ENCODE peak calls at places on chromosomes 1 and 21, in four cellular contexts. One of them, this sample, is unnamed.
A peak's percentile ranks its signal among the peaks of the same experiment; 100 is the strongest.

GRCh38 chr1:119225831-119226230 is 85.4 kb upstream of the WARS2 start:
- DNase-seq in cardiac muscle cell: no peak
- DNase-seq in lower lobe of right lung: no peak
- DNase-seq in HCT116: no peak
- DNase-seq in this sample: no peak

GRCh38 chr1:116334015-116334547 is 39.0 kb upstream of the ATP1A1 start:
- DNase-seq in cardiac muscle cell: peak; percentile 55
- DNase-seq in lower lobe of right lung: peak; percentile 56
- DNase-seq in HCT116: no peak
- DNase-seq in this sample: peak; percentile 76

GRCh38 chr1:93692983-93693591 is 11.4 kb upstream of the BCAR3 start:
- DNase-seq in cardiac muscle cell: peak; percentile 51
- DNase-seq in lower lobe of right lung: no peak
- DNase-seq in HCT116: peak; percentile 89
- DNase-seq in this sample: no peak

GRCh38 chr1:32872189-32872898 is 1.6 kb upstream of the FNDC5 start:
- DNase-seq in cardiac muscle cell: peak; percentile 68
- DNase-seq in lower lobe of right lung: peak; percentile 67
- DNase-seq in HCT116: no peak
- DNase-seq in this sample: no peak

GRCh38 chr1:41791667-41792484 is 126.8 kb downstream of the HIVEP3 start:
- DNase-seq in cardiac muscle cell: no peak
- DNase-seq in lower lobe of right lung: no peak
- DNase-seq in HCT116: no peak
- DNase-seq in this sample: no peak

GRCh38 chr1:66207484-66207883 is 326.5 kb upstream of the SGIP1 start:
- DNase-seq in cardiac muscle cell: peak; percentile 41
- DNase-seq in lower lobe of right lung: no peak
- DNase-seq in HCT116: no peak
- DNase-seq in this sample: no peak

GRCh38 chr1:38047603-38048146 is 1.1 kb upstream of the POU3F1 start:
- DNase-seq in cardiac muscle cell: peak; percentile 42
- DNase-seq in lower lobe of right lung: no peak
- DNase-seq in HCT116: no peak
- DNase-seq in this sample: no peak

GRCh38 chr1:98277111-98277510 is 356.3 kb upstream of the DPYD start:
- DNase-seq in cardiac muscle cell: peak; percentile 52
- DNase-seq in lower lobe of right lung: no peak
- DNase-seq in HCT116: no peak
- DNase-seq in this sample: no peak

GRCh38 chr21:15112858-15113257 is 48.1 kb upstream of the NRIP1 start:
- DNase-seq in cardiac muscle cell: no peak
- DNase-seq in lower lobe of right lung: no peak
- DNase-seq in HCT116: no peak
- DNase-seq in this sample: no peak

GRCh38 chr1:36206323-36206858 is 17.9 kb upstream of the THRAP3 start:
- DNase-seq in cardiac muscle cell: no peak
- DNase-seq in lower lobe of right lung: no peak
- DNase-seq in HCT116: no peak
- DNase-seq in this sample: peak; percentile 24

GRCh38 chr21:46124926-46125845 is 27.3 kb downstream of the COL6A2 start:
- DNase-seq in cardiac muscle cell: no peak
- DNase-seq in lower lobe of right lung: peak; percentile 40
- DNase-seq in HCT116: no peak
- DNase-seq in this sample: peak; percentile 61

GRCh38 chr1:56494306-56494705 is 85.1 kb downstream of the PLPP3 start:
- DNase-seq in cardiac muscle cell: no peak
- DNase-seq in lower lobe of right lung: no peak
- DNase-seq in HCT116: no peak
- DNase-seq in this sample: no peak

GRCh38 chr1:16187748-16188401 is 24.6 kb downstream of the ARHGEF19 start:
- DNase-seq in cardiac muscle cell: peak; percentile 87
- DNase-seq in lower lobe of right lung: peak; percentile 81
- DNase-seq in HCT116: no peak
- DNase-seq in this sample: peak; percentile 87

GRCh38 chr1:185156321-185156853 is 366 bp downstream of the TRMT1L start:
- DNase-seq in cardiac muscle cell: no peak
- DNase-seq in lower lobe of right lung: no peak
- DNase-seq in HCT116: no peak
- DNase-seq in this sample: no peak

GRCh38 chr1:67555487-67556296 is 125.5 kb upstream of the SERBP1 start:
- DNase-seq in cardiac muscle cell: no peak
- DNase-seq in lower lobe of right lung: no peak
- DNase-seq in HCT116: no peak
- DNase-seq in this sample: no peak

GRCh38 chr1:206631085-206631509 is 4.2 kb upstream of the DYRK3 start:
- DNase-seq in cardiac muscle cell: peak; percentile 96
- DNase-seq in lower lobe of right lung: no peak
- DNase-seq in HCT116: peak; percentile 88
- DNase-seq in this sample: no peak

GRCh38 chr1:93076268-93076667 is 2.8 kb upstream of the MTF2 start:
- DNase-seq in cardiac muscle cell: no peak
- DNase-seq in lower lobe of right lung: no peak
- DNase-seq in HCT116: no peak
- DNase-seq in this sample: no peak

GRCh38 chr1:61253059-61253735 is 170.8 kb downstream of the NFIA start:
- DNase-seq in cardiac muscle cell: peak; percentile 83
- DNase-seq in lower lobe of right lung: peak; percentile 74
- DNase-seq in HCT116: no peak
- DNase-seq in this sample: no peak

GRCh38 chr1:167439301-167439988 is 78.9 kb downstream of the CD247 start:
- DNase-seq in cardiac muscle cell: peak; percentile 44
- DNase-seq in lower lobe of right lung: no peak
- DNase-seq in HCT116: no peak
- DNase-seq in this sample: no peak

GRCh38 chr1:193009501-193009900 is 49.7 kb downstream of the UCHL5 start:
- DNase-seq in cardiac muscle cell: no peak
- DNase-seq in lower lobe of right lung: no peak
- DNase-seq in HCT116: no peak
- DNase-seq in this sample: no peak

GRCh38 chr21:30268608-30269197 is 14.0 kb downstream of the KRTAP24-1 start:
- DNase-seq in cardiac muscle cell: peak; percentile 3
- DNase-seq in lower lobe of right lung: no peak
- DNase-seq in HCT116: no peak
- DNase-seq in this sample: no peak

GRCh38 chr1:240559781-240560180 is 52.2 kb downstream of the GREM2 start:
- DNase-seq in cardiac muscle cell: peak; percentile 9
- DNase-seq in lower lobe of right lung: no peak
- DNase-seq in HCT116: no peak
- DNase-seq in this sample: no peak

GRCh38 chr1:214362188-214362882 is 81.4 kb downstream of the SMYD2 start:
- DNase-seq in cardiac muscle cell: peak; percentile 89
- DNase-seq in lower lobe of right lung: no peak
- DNase-seq in HCT116: no peak
- DNase-seq in this sample: no peak

GRCh38 chr1:229714964-229715603 is 89.0 kb downstream of the URB2 start:
- DNase-seq in cardiac muscle cell: peak; percentile 15
- DNase-seq in lower lobe of right lung: no peak
- DNase-seq in HCT116: peak; percentile 37
- DNase-seq in this sample: no peak

GRCh38 chr1:214427871-214428277 is 123.5 kb downstream of the PTPN14 start:
- DNase-seq in cardiac muscle cell: peak; percentile 74
- DNase-seq in lower lobe of right lung: no peak
- DNase-seq in HCT116: peak; percentile 77
- DNase-seq in this sample: no peak

GRCh38 chr1:203769505-203770343 is 4.7 kb downstream of the LAX1 start:
- DNase-seq in cardiac muscle cell: peak; percentile 96
- DNase-seq in lower lobe of right lung: peak; percentile 80
- DNase-seq in HCT116: no peak
- DNase-seq in this sample: peak; percentile 86

GRCh38 chr1:162878000-162878596 is 17.1 kb upstream of the CCDC190 start:
- DNase-seq in cardiac muscle cell: peak; percentile 90
- DNase-seq in lower lobe of right lung: no peak
- DNase-seq in HCT116: peak; percentile 68
- DNase-seq in this sample: no peak

GRCh38 chr1:12339861-12340557 is 110.2 kb downstream of the VPS13D start:
- DNase-seq in cardiac muscle cell: peak; percentile 17
- DNase-seq in lower lobe of right lung: no peak
- DNase-seq in HCT116: no peak
- DNase-seq in this sample: no peak

GRCh38 chr1:218718977-218719376 is 373.8 kb downstream of the TGFB2 start:
- DNase-seq in cardiac muscle cell: no peak
- DNase-seq in lower lobe of right lung: no peak
- DNase-seq in HCT116: no peak
- DNase-seq in this sample: no peak

GRCh38 chr1:6098303-6099215 is 52.9 kb downstream of the KCNAB2 start:
- DNase-seq in cardiac muscle cell: peak; percentile 92
- DNase-seq in lower lobe of right lung: peak; percentile 28
- DNase-seq in HCT116: no peak
- DNase-seq in this sample: peak; percentile 52

GRCh38 chr1:147598631-147599361 is 57.5 kb downstream of the BCL9 start:
- DNase-seq in cardiac muscle cell: peak; percentile 21
- DNase-seq in lower lobe of right lung: peak; percentile 66
- DNase-seq in HCT116: no peak
- DNase-seq in this sample: peak; percentile 91

GRCh38 chr1:231272880-231273279 is 31.9 kb downstream of the GNPAT start:
- DNase-seq in cardiac muscle cell: peak; percentile 34
- DNase-seq in lower lobe of right lung: peak; percentile 66
- DNase-seq in HCT116: no peak
- DNase-seq in this sample: no peak

GRCh38 chr1:230855886-230856285 is 12.4 kb downstream of the C1orf198 start:
- DNase-seq in cardiac muscle cell: no peak
- DNase-seq in lower lobe of right lung: no peak
- DNase-seq in HCT116: no peak
- DNase-seq in this sample: no peak

GRCh38 chr1:48947761-48948537 is 171.3 kb upstream of the BEND5 start:
- DNase-seq in cardiac muscle cell: no peak
- DNase-seq in lower lobe of right lung: no peak
- DNase-seq in HCT116: no peak
- DNase-seq in this sample: no peak

GRCh38 chr1:93774707-93775106 is 93.1 kb upstream of the BCAR3 start:
- DNase-seq in cardiac muscle cell: no peak
- DNase-seq in lower lobe of right lung: no peak
- DNase-seq in HCT116: no peak
- DNase-seq in this sample: no peak

GRCh38 chr21:16424331-16424749 is 694.6 kb downstream of the USP25 start:
- DNase-seq in cardiac muscle cell: peak; percentile 75
- DNase-seq in lower lobe of right lung: no peak
- DNase-seq in HCT116: no peak
- DNase-seq in this sample: no peak

GRCh38 chr1:64251971-64252370 is 48.5 kb downstream of the UBE2U start:
- DNase-seq in cardiac muscle cell: no peak
- DNase-seq in lower lobe of right lung: no peak
- DNase-seq in HCT116: no peak
- DNase-seq in this sample: no peak
- H3K27ac ChIP-seq in cardiac muscle cell: no peak overlapping the region
- H3K27ac ChIP-seq in lower lobe of right lung: no peak overlapping the region
- H3K27ac ChIP-seq in HCT116: no peak overlapping the region
- H3K27ac ChIP-seq in this sample: no peak overlapping the region

DNA sequence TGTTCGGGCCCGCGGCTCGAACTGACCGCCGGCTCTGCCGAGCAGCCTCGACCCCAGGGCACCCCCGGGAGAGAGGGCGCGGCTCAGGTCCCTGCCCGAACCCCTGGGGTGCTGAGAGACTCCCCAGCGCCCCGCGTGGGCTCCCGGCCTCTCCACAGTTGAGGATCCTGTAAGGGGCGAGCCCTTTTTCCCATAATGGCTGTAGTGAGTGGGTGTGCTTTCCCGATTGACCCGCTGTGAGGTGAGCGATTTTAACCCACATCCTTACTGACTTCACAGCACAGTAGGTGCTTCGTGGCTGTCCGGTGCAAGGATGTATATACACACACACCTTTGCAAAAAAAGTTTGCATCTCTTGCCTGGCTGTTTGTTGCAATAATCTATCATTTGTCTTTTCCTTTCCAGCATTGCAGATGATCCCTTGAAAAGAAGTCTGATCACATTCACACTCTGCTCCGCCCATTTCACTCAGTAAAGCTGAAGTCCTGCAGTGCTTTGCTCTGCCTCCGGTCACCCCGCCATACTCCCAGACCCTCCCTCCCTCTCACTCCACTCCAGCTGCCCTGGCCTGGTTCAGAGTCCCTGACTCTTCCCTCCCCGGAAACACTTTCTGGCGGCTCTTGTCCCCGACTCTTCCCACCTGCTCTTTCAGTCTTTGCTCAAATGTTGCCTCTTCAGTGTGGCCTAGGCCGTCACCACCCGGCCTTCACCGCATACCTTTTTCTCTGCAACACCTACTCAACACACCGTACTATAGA is 955 bp upstream of the UBE2G2 start:
- DNase-seq in cardiac muscle cell: no peak
- DNase-seq in lower lobe of right lung: no peak
- DNase-seq in HCT116: no peak
- DNase-seq in this sample: no peak
- H3K27ac ChIP-seq in cardiac muscle cell: peak overlapping the region; percentile 89
- H3K27ac ChIP-seq in lower lobe of right lung: peak overlapping the region; percentile 80
- H3K27ac ChIP-seq in HCT116: peak overlapping the region; percentile 74
- H3K27ac ChIP-seq in this sample: no peak overlapping the region

GRCh38 chr1:109391626-109392025 is 6.1 kb downstream of the SORT1 start:
- DNase-seq in cardiac muscle cell: no peak
- DNase-seq in lower lobe of right lung: no peak
- DNase-seq in HCT116: no peak
- DNase-seq in this sample: no peak

GRCh38 chr1:109392037-109392787 is 5.5 kb downstream of the SORT1 start:
- DNase-seq in cardiac muscle cell: no peak
- DNase-seq in lower lobe of right lung: peak; percentile 49
- DNase-seq in HCT116: no peak
- DNase-seq in this sample: no peak

GRCh38 chr1:109392788-109393580 is 4.7 kb downstream of the SORT1 start:
- DNase-seq in cardiac muscle cell: peak; percentile 65
- DNase-seq in lower lobe of right lung: peak; percentile 78
- DNase-seq in HCT116: no peak
- DNase-seq in this sample: peak; percentile 85

GRCh38 chr1:109394591-109395281 is 3.0 kb downstream of the SORT1 start:
- DNase-seq in cardiac muscle cell: no peak
- DNase-seq in lower lobe of right lung: no peak
- DNase-seq in HCT116: no peak
- DNase-seq in this sample: no peak

DNA sequence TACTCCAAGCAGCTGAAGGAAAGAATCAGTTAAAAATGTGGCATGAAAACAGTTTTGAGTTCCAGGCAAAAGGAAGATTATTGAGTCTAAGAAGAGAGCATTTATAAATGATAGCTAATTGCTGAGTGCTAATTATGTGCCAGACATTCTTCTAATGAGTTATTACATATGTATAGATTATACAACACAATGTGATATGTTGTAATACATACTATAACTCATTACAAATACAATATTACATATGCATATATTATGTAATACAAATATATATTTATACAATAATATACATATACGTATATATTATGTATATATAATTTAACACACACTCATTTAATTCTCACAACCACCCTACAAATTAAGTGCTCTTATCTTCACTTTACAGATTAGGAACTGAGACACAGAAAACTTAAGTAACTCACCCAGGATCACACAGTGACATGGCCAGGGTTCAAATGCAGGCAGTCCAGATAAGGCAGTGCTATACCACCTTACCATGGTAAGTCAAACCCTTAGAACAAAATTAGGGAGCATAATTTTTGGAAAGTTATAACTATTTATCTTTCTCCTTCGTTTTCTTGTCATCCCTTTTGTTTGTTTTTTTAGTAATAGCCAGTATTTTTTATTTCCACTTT is 4.0 kb downstream of the SORT1 start:
- DNase-seq in cardiac muscle cell: no peak
- DNase-seq in lower lobe of right lung: no peak
- DNase-seq in HCT116: no peak
- DNase-seq in this sample: no peak
- H3K27ac ChIP-seq in cardiac muscle cell: peak overlapping the region; percentile 91
- H3K27ac ChIP-seq in lower lobe of right lung: peak overlapping the region; percentile 74
- H3K27ac ChIP-seq in HCT116: no peak overlapping the region
- H3K27ac ChIP-seq in this sample: peak overlapping the region; percentile 91

GRCh38 chr1:158014702-158015320 is 21.4 kb downstream of the KIRREL1 start:
- DNase-seq in cardiac muscle cell: no peak
- DNase-seq in lower lobe of right lung: no peak
- DNase-seq in HCT116: no peak
- DNase-seq in this sample: no peak
- H3K27ac ChIP-seq in cardiac muscle cell: no peak overlapping the region
- H3K27ac ChIP-seq in lower lobe of right lung: no peak overlapping the region
- H3K27ac ChIP-seq in HCT116: no peak overlapping the region
- H3K27ac ChIP-seq in this sample: no peak overlapping the region